ENCODE peak calls at places on chromosomes 5 and 9, in five cellular contexts. One of them, this sample, is unnamed.

GRCh38 chr9:83034587-83034986 is 28.4 kb downstream of the RASEF start:
- DNase-seq in GM12878: no peak
- DNase-seq in IMR-90: peak
- DNase-seq in hepatocyte: no peak
- DNase-seq in neuronal stem cell: no peak
- DNase-seq in this sample: no peak

GRCh38 chr5:55231476-55232193 is 1.8 kb downstream of the CCNO start:
- DNase-seq in GM12878: no peak
- DNase-seq in IMR-90: no peak
- DNase-seq in hepatocyte: peak
- DNase-seq in neuronal stem cell: peak
- DNase-seq in this sample: peak

GRCh38 chr9:33101104-33101951 is 24.9 kb upstream of the SMU1 start:
- DNase-seq in GM12878: no peak
- DNase-seq in IMR-90: peak
- DNase-seq in hepatocyte: no peak
- DNase-seq in neuronal stem cell: no peak
- DNase-seq in this sample: peak

GRCh38 chr9:111610149-111610548 is 10.7 kb upstream of the PTGR1 start:
- DNase-seq in GM12878: no peak
- DNase-seq in IMR-90: no peak
- DNase-seq in hepatocyte: no peak
- DNase-seq in neuronal stem cell: no peak
- DNase-seq in this sample: no peak

GRCh38 chr5:180099733-180100611 is 28.4 kb upstream of the RNF130 start:
- DNase-seq in GM12878: no peak
- DNase-seq in IMR-90: no peak
- DNase-seq in hepatocyte: no peak
- DNase-seq in neuronal stem cell: no peak
- DNase-seq in this sample: no peak

GRCh38 chr5:32753765-32754164 is 42.6 kb downstream of the NPR3 start:
- DNase-seq in GM12878: no peak
- DNase-seq in IMR-90: peak
- DNase-seq in hepatocyte: no peak
- DNase-seq in neuronal stem cell: no peak
- DNase-seq in this sample: peak

GRCh38 chr9:2209400-2209799 is 194.3 kb downstream of the SMARCA2 start:
- DNase-seq in GM12878: no peak
- DNase-seq in IMR-90: no peak
- DNase-seq in hepatocyte: no peak
- DNase-seq in neuronal stem cell: no peak
- DNase-seq in this sample: no peak

GRCh38 chr9:6305954-6306563 is 22.1 kb upstream of the TPD52L3 start:
- DNase-seq in GM12878: peak
- DNase-seq in IMR-90: peak
- DNase-seq in hepatocyte: peak
- DNase-seq in neuronal stem cell: peak
- DNase-seq in this sample: peak

GRCh38 chr5:115770466-115770865 is 46.0 kb downstream of the CDO1 start:
- DNase-seq in GM12878: no peak
- DNase-seq in IMR-90: peak
- DNase-seq in hepatocyte: no peak
- DNase-seq in neuronal stem cell: peak
- DNase-seq in this sample: no peak

GRCh38 chr5:111043712-111044506 is 27.6 kb upstream of the TSLP start:
- DNase-seq in GM12878: no peak
- DNase-seq in IMR-90: peak
- DNase-seq in hepatocyte: no peak
- DNase-seq in neuronal stem cell: no peak
- DNase-seq in this sample: peak

GRCh38 chr9:95816716-95817115 is 58.8 kb upstream of the ERCC6L2 start:
- DNase-seq in GM12878: no peak
- DNase-seq in IMR-90: no peak
- DNase-seq in hepatocyte: no peak
- DNase-seq in neuronal stem cell: no peak
- DNase-seq in this sample: peak

GRCh38 chr9:98991981-98992884 is 48.5 kb downstream of the COL15A1 start:
- DNase-seq in GM12878: no peak
- DNase-seq in IMR-90: no peak
- DNase-seq in hepatocyte: no peak
- DNase-seq in neuronal stem cell: no peak
- DNase-seq in this sample: no peak

GRCh38 chr5:168114444-168115017 is 176.9 kb upstream of the WWC1 start:
- DNase-seq in GM12878: no peak
- DNase-seq in IMR-90: peak
- DNase-seq in hepatocyte: peak
- DNase-seq in neuronal stem cell: no peak
- DNase-seq in this sample: peak

GRCh38 chr5:88551724-88552345 is 283.2 kb upstream of the TMEM161B start:
- DNase-seq in GM12878: no peak
- DNase-seq in IMR-90: no peak
- DNase-seq in hepatocyte: no peak
- DNase-seq in neuronal stem cell: peak
- DNase-seq in this sample: no peak

GRCh38 chr5:33401482-33402390 is 39.0 kb upstream of the TARS1 start:
- DNase-seq in GM12878: no peak
- DNase-seq in IMR-90: peak
- DNase-seq in hepatocyte: no peak
- DNase-seq in neuronal stem cell: no peak
- DNase-seq in this sample: peak

GRCh38 chr5:159286420-159287035 is 23.4 kb downstream of the UBLCP1 start:
- DNase-seq in GM12878: no peak
- DNase-seq in IMR-90: peak
- DNase-seq in hepatocyte: peak
- DNase-seq in neuronal stem cell: no peak
- DNase-seq in this sample: peak

GRCh38 chr9:127045148-127045547 is 77.3 kb downstream of the ANGPTL2 start:
- DNase-seq in GM12878: no peak
- DNase-seq in IMR-90: no peak
- DNase-seq in hepatocyte: no peak
- DNase-seq in neuronal stem cell: no peak
- DNase-seq in this sample: no peak

GRCh38 chr9:136668983-136669790 is 6.5 kb downstream of the EGFL7 start:
- DNase-seq in GM12878: no peak
- DNase-seq in IMR-90: no peak
- DNase-seq in hepatocyte: no peak
- DNase-seq in neuronal stem cell: no peak
- DNase-seq in this sample: no peak

GRCh38 chr5:121890297-121890858 is 38.7 kb downstream of the FTMT start:
- DNase-seq in GM12878: no peak
- DNase-seq in IMR-90: no peak
- DNase-seq in hepatocyte: no peak
- DNase-seq in neuronal stem cell: no peak
- DNase-seq in this sample: no peak

GRCh38 chr5:17190799-17191391 is 26.5 kb upstream of the BASP1 start:
- DNase-seq in GM12878: no peak
- DNase-seq in IMR-90: peak
- DNase-seq in hepatocyte: peak
- DNase-seq in neuronal stem cell: no peak
- DNase-seq in this sample: no peak

GRCh38 chr5:150619359-150620230 is 20.9 kb upstream of the SYNPO start:
- DNase-seq in GM12878: no peak
- DNase-seq in IMR-90: peak
- DNase-seq in hepatocyte: no peak
- DNase-seq in neuronal stem cell: no peak
- DNase-seq in this sample: peak

GRCh38 chr5:178229861-178230260 is 2.7 kb downstream of the PHYKPL start:
- DNase-seq in GM12878: no peak
- DNase-seq in IMR-90: no peak
- DNase-seq in hepatocyte: no peak
- DNase-seq in neuronal stem cell: no peak
- DNase-seq in this sample: no peak

GRCh38 chr5:120306331-120306730 is 157.8 kb upstream of the PRR16 start:
- DNase-seq in GM12878: no peak
- DNase-seq in IMR-90: peak
- DNase-seq in hepatocyte: peak
- DNase-seq in neuronal stem cell: no peak
- DNase-seq in this sample: no peak

GRCh38 chr9:124018731-124019697 is 7.4 kb downstream of the LHX2 start:
- DNase-seq in GM12878: no peak
- DNase-seq in IMR-90: no peak
- DNase-seq in hepatocyte: no peak
- DNase-seq in neuronal stem cell: no peak
- DNase-seq in this sample: no peak

GRCh38 chr9:91119147-91119546 is 242.6 kb downstream of the AUH start:
- DNase-seq in GM12878: no peak
- DNase-seq in IMR-90: peak
- DNase-seq in hepatocyte: no peak
- DNase-seq in neuronal stem cell: no peak
- DNase-seq in this sample: peak

GRCh38 chr9:106954562-106954961 is 91.6 kb downstream of the ZNF462 start:
- DNase-seq in GM12878: no peak
- DNase-seq in IMR-90: no peak
- DNase-seq in hepatocyte: no peak
- DNase-seq in neuronal stem cell: no peak
- DNase-seq in this sample: no peak

DNA sequence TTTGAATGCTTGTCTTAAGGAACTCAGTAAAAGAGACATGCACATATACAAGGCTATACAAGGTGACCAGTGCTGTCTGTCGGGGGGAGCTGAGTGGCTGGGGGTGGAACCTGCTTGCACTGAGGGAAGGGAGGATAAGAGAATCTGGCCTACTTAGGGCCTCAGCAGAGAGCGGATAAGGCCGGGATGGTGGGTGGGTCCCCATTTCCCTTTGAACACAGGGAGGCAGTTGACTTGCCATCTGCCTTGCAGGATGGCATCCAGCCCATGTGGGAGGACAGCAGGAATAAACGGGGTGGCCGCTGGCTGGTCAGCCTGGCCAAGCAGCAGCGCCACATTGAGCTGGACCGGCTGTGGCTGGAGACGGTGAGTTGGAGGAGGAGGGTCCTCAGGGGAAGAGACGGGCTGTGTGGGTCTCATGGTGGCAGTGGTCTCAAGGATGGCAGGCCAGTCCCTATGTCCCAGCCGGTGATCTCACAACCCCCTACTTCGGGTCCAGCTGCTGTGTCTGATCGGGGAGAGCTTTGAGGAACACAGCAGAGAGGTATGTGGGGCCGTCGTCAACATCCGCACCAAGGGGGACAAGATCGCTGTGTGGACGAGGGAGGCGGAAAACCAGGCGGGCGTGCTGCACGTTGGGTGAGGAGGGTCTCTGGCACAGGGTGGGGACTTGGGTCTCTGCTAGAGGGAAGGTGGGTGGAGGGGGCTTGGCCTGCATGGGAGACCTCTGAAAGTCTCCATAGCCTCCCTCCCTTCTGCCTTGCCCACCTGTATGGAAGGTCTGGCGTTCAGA is 2.2 kb upstream of the TSPAN17 start:
- DNase-seq in GM12878: no peak
- DNase-seq in IMR-90: no peak
- DNase-seq in hepatocyte: no peak
- DNase-seq in neuronal stem cell: no peak
- DNase-seq in this sample: no peak
- H2AFZ ChIP-seq in GM12878: no peak
- H2AFZ ChIP-seq in IMR-90: peak
- H2AFZ ChIP-seq in hepatocyte: no peak
- H2AFZ ChIP-seq in neuronal stem cell: no peak
- H2AFZ ChIP-seq in this sample: no peak

DNA sequence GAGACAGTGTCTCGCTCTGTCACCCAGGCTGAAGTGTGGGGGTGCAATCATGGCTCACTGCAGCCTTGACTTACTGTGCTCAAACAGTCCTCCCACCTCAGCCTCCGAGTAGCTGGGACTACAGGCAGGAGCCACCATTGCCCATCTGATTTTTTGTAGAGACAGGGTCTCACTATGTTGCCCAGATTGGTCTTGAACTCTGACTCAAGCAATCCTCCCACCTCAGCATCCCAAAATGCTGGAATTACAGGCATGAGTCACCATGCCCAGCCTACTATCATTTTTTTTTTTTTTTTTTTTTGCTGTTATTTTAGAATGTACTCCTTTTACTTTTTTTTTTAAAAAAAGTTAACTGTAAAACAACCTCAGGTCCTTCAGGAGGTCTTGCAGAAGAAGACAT is 449.0 kb downstream of the CCDC171 start:
- DNase-seq in GM12878: no peak
- DNase-seq in IMR-90: peak
- DNase-seq in hepatocyte: no peak
- DNase-seq in neuronal stem cell: no peak
- DNase-seq in this sample: peak
- H2AFZ ChIP-seq in GM12878: no peak
- H2AFZ ChIP-seq in IMR-90: no peak
- H2AFZ ChIP-seq in hepatocyte: no peak
- H2AFZ ChIP-seq in neuronal stem cell: no peak
- H2AFZ ChIP-seq in this sample: no peak

DNA sequence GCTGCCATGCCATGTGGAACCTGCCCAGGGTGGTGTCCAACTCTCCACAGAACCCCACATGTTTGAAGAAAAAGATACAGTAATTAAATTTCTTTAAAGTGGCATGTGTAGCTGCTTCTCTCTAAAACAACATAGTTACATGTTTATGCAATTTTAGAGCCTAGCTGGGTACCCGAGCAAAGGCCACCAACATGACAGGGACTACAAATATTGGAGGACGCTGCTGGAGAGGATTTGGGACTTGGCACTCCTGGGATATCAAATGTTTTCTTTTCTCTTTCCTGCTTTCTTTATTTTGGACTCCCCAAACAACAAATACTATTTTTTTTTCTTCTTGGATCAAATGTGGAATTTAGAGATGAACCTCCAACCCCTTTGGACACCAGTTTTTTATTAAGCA is 256.8 kb upstream of the PCSK5 start:
- DNase-seq in GM12878: no peak
- DNase-seq in IMR-90: no peak
- DNase-seq in hepatocyte: no peak
- DNase-seq in neuronal stem cell: no peak
- DNase-seq in this sample: no peak
- H2AFZ ChIP-seq in GM12878: no peak
- H2AFZ ChIP-seq in IMR-90: no peak
- H2AFZ ChIP-seq in hepatocyte: no peak
- H2AFZ ChIP-seq in neuronal stem cell: no peak
- H2AFZ ChIP-seq in this sample: no peak

GRCh38 chr5:149130121-149130931 is 11.0 kb upstream of the ABLIM3 start:
- DNase-seq in GM12878: no peak
- DNase-seq in IMR-90: peak
- DNase-seq in hepatocyte: no peak
- DNase-seq in neuronal stem cell: no peak
- DNase-seq in this sample: no peak
- H2AFZ ChIP-seq in GM12878: no peak
- H2AFZ ChIP-seq in IMR-90: no peak
- H2AFZ ChIP-seq in hepatocyte: no peak
- H2AFZ ChIP-seq in neuronal stem cell: no peak
- H2AFZ ChIP-seq in this sample: no peak

This sample was measured in fibroblast of lung.